ENCODE peak calls at places on chromosomes 11 and 22, in eight cellular contexts. E is hepatocyte, N is IMR-90, D is mammary epithelial cell, J is fibroblast of lung, U is cardiac muscle cell, V is psoas muscle, R is upper lobe of left lung. I is an unnamed sample. For H3K27me3, the result is how much of the 10 kb centered on the place peaks cover.

GRCh38 chr11:47242596-47243192 is 5.9 kb downstream of the ACP2 start:
- DNase-seq in D (no peak), V (no peak), N (no peak), U (no peak), R (no peak), E (no peak), J (no peak), I (no peak)

GRCh38 chr22:28442264-28442950 is 237.2 kb downstream of the TTC28 start:
- DNase-seq in E (peak), U (peak), V (peak), N (peak), R (peak), D (peak), J (peak), I (peak)

GRCh38 chr11:117218133-117218915 is 13.5 kb downstream of the PCSK7 start:
- DNase-seq in N (peak), J (peak), U (peak), R (no peak), D (no peak), E (peak), V (no peak), I (no peak)

GRCh38 chr11:71420455-71421241 is 27.5 kb downstream of the DHCR7 start:
- DNase-seq in V (no peak), D (peak), J (peak), N (peak), R (peak), U (peak), E (peak), I (peak)

GRCh38 chr11:46290598-46291309 is 13.3 kb downstream of the CREB3L1 start:
- DNase-seq in U (peak), D (no peak), V (peak), R (peak), N (peak), E (peak), J (peak), I (peak)

GRCh38 chr11:84871116-84871515 is 756.0 kb downstream of the DLG2 start:
- DNase-seq in V (no peak), N (no peak), J (no peak), R (no peak), U (no peak), D (no peak), E (no peak), I (no peak)

GRCh38 chr11:67356867-67357561 is 3.7 kb upstream of the POLD4 start:
- DNase-seq in V (no peak), J (peak), E (peak), U (peak), N (peak), R (peak), D (peak), I (peak)

GRCh38 chr11:48055292-48056132 is 75.2 kb downstream of the PTPRJ start:
- DNase-seq in R (peak), V (no peak), J (no peak), U (peak), N (peak), E (peak), D (peak), I (no peak)

GRCh38 chr22:29093980-29094379 is 21.1 kb downstream of the KREMEN1 start:
- DNase-seq in U (peak), N (no peak), E (no peak), V (no peak), R (no peak), D (no peak), J (peak), I (no peak)

GRCh38 chr11:65505434-65506315 is 6.8 kb downstream of the MALAT1 start:
- DNase-seq in R (no peak), D (no peak), N (peak), U (peak), E (no peak), J (peak), V (no peak), I (no peak)

GRCh38 chr11:15918212-15918611 is 438.1 kb downstream of the SOX6 start:
- DNase-seq in N (no peak), D (no peak), E (no peak), R (no peak), U (no peak), V (no peak), J (no peak), I (peak)

GRCh38 chr22:47174096-47174495 is 411.6 kb downstream of the TBC1D22A start:
- DNase-seq in E (no peak), J (no peak), N (no peak), V (no peak), U (no peak), R (peak), D (no peak), I (peak)

GRCh38 chr22:34414467-34415440 is 494.5 kb upstream of the LARGE1 start:
- DNase-seq in D (peak), V (no peak), E (peak), R (peak), J (no peak), N (no peak), U (peak), I (peak)

GRCh38 chr11:441043-441417 is 781 bp downstream of the ANO9 start:
- DNase-seq in R (no peak), U (no peak), E (no peak), J (no peak), V (peak), N (no peak), D (peak), I (no peak)

GRCh38 chr11:123217897-123218296 is 22.8 kb upstream of the CLMP start:
- DNase-seq in U (no peak), N (no peak), E (no peak), R (no peak), V (no peak), D (no peak), J (no peak), I (no peak)

DNA sequence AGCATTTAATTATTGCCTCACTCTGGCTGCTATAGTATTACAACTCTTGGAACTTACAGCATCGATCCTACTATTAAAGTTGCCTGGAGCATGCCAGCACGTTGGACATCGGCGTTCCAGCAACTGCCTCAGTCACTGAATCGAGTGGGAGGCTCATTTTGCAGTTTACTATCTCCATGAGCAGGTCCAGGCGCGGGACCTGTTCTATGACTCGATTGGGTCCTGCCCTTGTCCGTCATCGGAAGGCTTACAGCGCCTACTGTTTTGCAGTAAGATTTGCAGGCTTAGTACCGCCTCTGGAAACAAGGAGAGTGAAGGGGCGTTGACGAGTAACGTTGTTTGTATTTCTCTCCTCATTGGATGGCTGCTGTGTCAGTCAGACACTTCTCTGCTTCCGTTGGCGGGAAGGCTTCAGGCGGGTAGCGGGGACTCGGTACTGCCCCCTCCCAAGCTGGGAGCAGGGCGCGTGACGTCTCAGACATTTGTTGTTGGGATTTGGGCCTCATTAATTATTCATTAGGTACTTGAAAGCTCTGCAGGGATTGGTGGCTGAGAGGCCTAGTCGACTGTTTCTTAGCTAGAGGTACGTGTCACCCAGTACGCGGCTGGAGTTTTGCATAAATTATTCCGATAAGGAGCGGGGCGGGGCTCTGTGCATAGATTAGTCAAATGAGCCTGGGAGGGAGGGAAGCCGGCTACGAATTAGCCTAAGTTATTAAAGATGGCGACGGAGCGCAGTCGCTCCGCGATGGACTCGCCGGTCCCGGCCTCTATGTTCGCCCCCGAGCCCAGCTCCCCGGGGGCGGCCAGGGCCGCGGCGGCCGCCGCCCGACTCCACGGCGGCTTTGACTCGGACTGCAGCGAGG is at the start of gene GTPBP1:
- DNase-seq in R (peak), D (peak), N (peak), U (peak), V (peak), E (peak), J (peak), I (peak)
- TF ChIP-seq CTCF in R (no peak), D (no peak), N (peak), U (no peak), V (no peak), E (no peak), J (no peak), I (no peak)

GRCh38 chr11:26483101-26483500 is 89.0 kb downstream of the MUC15 start:
- DNase-seq in N (no peak), R (no peak), J (peak), E (no peak), U (no peak), D (no peak), V (no peak), I (no peak)
- H3K27me3 ChIP-seq in N (under half), R (under half), J (under half), E (under half), U (under half), D (under half), V (under half), I (under half)

GRCh38 chr11:61120865-61121831 is 18.9 kb downstream of the CD5 start:
- DNase-seq in R (no peak), V (no peak), U (peak), E (peak), D (peak), N (peak), J (peak), I (no peak)

GRCh38 chr11:61119571-61119970 is 17.3 kb downstream of the CD5 start:
- DNase-seq in R (no peak), E (no peak), V (no peak), U (no peak), N (no peak), J (no peak), D (no peak), I (no peak)

GRCh38 chr11:61121917-61122316 is 19.6 kb downstream of the CD5 start:
- DNase-seq in N (no peak), E (no peak), U (no peak), D (no peak), J (no peak), V (no peak), R (no peak), I (no peak)

GRCh38 chr11:61119055-61119454 is 16.8 kb downstream of the CD5 start:
- DNase-seq in E (no peak), J (no peak), U (no peak), R (no peak), D (no peak), N (no peak), V (no peak), I (no peak)

DNA sequence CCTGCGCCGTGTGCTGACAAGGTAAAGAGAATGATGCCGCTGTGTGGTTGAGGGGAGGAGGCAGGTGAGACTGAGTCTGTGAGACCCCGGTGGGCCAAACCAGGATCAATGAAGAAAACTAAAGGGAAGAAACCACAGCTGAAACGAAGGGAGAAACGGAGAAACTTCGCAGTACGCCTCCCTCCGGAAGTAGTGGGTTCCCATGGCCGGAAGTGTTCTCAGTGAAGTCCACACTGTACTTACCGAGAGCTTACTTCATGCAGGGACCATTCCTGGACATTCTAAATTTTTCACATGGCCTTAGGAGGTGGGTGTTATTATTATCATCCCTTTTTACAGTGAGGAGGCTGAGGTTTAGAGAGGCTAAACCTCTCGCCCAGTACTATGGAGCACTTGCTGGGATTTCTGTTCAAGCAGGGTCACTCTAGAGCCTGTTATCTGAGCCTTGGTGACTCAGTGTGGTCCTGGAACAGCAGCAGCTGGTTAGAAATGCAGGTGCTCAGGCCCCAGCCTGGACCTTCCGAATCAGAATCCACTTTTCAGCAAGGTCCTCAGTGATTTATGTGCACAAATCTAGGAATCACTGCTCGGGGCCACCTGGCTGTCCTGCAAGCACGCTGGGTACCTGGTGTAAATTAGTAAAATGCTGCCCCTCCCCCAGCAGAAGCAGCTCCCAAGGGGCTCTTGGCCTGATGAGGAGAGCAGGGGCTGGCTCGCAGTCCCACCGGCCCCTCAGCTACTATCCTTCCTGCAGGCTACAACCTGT is 18.0 kb downstream of the CD5 start:
- DNase-seq in E (no peak), J (no peak), R (no peak), D (no peak), V (no peak), U (no peak), N (no peak), I (no peak)
- TF ChIP-seq CTCF in E (no peak), J (no peak), R (no peak), D (no peak), V (no peak), U (no peak), N (no peak), I (no peak)

GRCh38 chr11:44878696-44879095 is 72.0 kb downstream of the TP53I11 start:
- DNase-seq in D (no peak), N (no peak), R (no peak), J (no peak), V (no peak), U (no peak), E (no peak), I (no peak)

GRCh38 chr11:44879432-44879831 is 71.3 kb downstream of the TP53I11 start:
- DNase-seq in V (no peak), N (no peak), J (no peak), R (no peak), E (no peak), U (no peak), D (no peak), I (no peak)

GRCh38 chr11:44876923-44877322 is 73.8 kb downstream of the TP53I11 start:
- DNase-seq in V (no peak), J (no peak), N (no peak), U (no peak), R (no peak), E (no peak), D (no peak), I (no peak)

GRCh38 chr11:44876194-44876723 is 74.4 kb downstream of the TP53I11 start:
- DNase-seq in J (no peak), E (no peak), N (no peak), R (no peak), V (no peak), D (no peak), U (no peak), I (no peak)

DNA sequence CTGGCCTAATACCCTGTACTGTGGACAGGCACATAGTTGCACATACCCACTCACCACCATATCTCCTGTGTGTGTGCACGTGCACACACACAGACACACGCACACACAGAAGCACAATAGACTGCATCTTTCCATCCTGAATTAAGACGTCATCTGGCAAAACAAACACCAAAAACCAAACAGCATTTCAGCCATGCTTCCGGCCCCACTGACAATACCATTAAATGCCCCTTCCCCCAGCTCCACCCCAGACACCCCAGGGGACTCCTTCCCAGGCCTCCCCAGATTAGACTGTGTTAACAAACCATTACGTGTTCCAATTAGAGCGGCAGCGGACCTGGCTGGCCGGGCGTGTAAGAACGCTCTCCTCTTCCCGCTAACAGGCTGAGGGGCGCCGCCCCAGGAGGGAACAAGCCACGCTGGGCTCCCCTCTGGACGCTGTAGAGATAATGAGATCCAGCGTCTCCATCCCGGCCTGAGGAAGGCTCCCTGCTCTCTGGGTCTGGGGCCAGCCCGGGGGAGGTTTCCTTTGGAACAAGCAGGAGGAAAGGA is 72.7 kb downstream of the TP53I11 start:
- DNase-seq in N (no peak), U (peak), J (no peak), E (peak), V (no peak), D (no peak), R (no peak), I (no peak)
- H3K27me3 ChIP-seq in N (half or more), U (under half), J (under half), E (under half), V (under half), D (under half), R (under half), I (under half)

GRCh38 chr11:57499413-57499982 is 16.0 kb downstream of the SLC43A1 start:
- DNase-seq in R (peak), D (peak), V (peak), U (peak), N (peak), E (peak), J (peak), I (peak)
- TF ChIP-seq CTCF in R (no peak), D (no peak), V (no peak), U (no peak), N (no peak), E (no peak), J (no peak), I (peak)

I was measured in Caco-2.